ENCODE peak calls at places on chromosomes 16 and 17, in five cellular contexts. X, C, Y, E and T are unnamed samples.
A peak's percentile ranks its signal among the peaks of the same experiment; 100 is the strongest.

GRCh38 chr17:41144846-41145245 is 4.5 kb upstream of the KRTAP4-6 start:
- DNase-seq in Y (no peak), C (no peak), X (no peak), E (no peak), T (no peak)

GRCh38 chr16:51896013-51896412 is 650.9 kb downstream of the TOX3 start:
- DNase-seq in E (no peak), Y (no peak), X (no peak), C (no peak), T (no peak)

GRCh38 chr17:30378191-30378796 is 433 bp upstream of the CPD start:
- DNase-seq in Y (no peak), X (no peak), E (no peak), C (no peak), T (peak; percentile 28)

GRCh38 chr17:3659541-3660111 is 8.8 kb downstream of the TAX1BP3 start:
- DNase-seq in X (no peak), E (peak; percentile 94), C (peak; percentile 62), Y (no peak), T (no peak)

GRCh38 chr16:56841233-56841632 is 23.8 kb upstream of the SLC12A3 start:
- DNase-seq in C (no peak), X (no peak), E (peak; percentile 47), Y (no peak), T (no peak)

GRCh38 chr17:1412185-1413110 is 12.4 kb upstream of the YWHAE start:
- DNase-seq in E (no peak), C (no peak), Y (no peak), X (no peak), T (no peak)

GRCh38 chr16:9941245-9941644 is 241.0 kb downstream of the GRIN2A start:
- DNase-seq in E (no peak), Y (no peak), C (no peak), X (no peak), T (no peak)

GRCh38 chr17:1943432-1943802 is 81.7 kb downstream of the RTN4RL1 start:
- DNase-seq in E (no peak), X (no peak), Y (no peak), C (no peak), T (no peak)

GRCh38 chr17:50238594-50239287 is 35.5 kb upstream of the TMEM92 start:
- DNase-seq in Y (no peak), C (no peak), X (no peak), E (peak; percentile 44), T (no peak)

GRCh38 chr17:13429201-13429600 is 172.5 kb downstream of the HS3ST3A1 start:
- DNase-seq in Y (peak; percentile 69), X (no peak), E (peak; percentile 83), C (no peak), T (no peak)

GRCh38 chr17:66625321-66625767 is 209.6 kb upstream of the CACNG5 start:
- DNase-seq in C (no peak), E (peak; percentile 61), Y (no peak), X (no peak), T (no peak)
- TF ChIP-seq CTCF in C (peak; percentile 77), E (peak; percentile 24), Y (peak; percentile 7), X (peak; percentile 41), T (peak; percentile 30)

DNA sequence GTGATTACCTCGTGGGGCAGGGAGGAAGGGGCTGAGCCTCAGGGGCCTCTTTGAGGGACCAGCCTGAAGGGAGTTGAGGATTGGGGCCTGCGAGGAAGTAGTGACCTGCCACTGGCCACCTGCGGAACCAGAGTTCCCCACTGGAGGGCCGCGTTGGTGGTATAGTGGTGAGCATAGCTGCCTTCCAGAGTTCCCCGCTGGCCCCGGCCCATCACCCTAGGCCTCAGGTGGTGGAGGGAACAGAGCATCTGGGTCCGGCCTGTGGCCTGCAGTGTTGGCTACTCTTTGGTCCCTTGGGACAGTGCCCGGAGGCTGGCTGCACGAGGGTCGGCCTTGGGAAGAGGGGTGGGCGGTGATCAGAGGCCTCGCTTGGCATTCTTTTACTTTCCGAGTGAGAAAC is 20.5 kb downstream of the MGAT5B start:
- DNase-seq in Y (no peak), C (no peak), X (no peak), E (no peak), T (peak; percentile 46)
- TF ChIP-seq CTCF in Y (no peak), C (no peak), X (no peak), E (no peak), T (no peak)

DNA sequence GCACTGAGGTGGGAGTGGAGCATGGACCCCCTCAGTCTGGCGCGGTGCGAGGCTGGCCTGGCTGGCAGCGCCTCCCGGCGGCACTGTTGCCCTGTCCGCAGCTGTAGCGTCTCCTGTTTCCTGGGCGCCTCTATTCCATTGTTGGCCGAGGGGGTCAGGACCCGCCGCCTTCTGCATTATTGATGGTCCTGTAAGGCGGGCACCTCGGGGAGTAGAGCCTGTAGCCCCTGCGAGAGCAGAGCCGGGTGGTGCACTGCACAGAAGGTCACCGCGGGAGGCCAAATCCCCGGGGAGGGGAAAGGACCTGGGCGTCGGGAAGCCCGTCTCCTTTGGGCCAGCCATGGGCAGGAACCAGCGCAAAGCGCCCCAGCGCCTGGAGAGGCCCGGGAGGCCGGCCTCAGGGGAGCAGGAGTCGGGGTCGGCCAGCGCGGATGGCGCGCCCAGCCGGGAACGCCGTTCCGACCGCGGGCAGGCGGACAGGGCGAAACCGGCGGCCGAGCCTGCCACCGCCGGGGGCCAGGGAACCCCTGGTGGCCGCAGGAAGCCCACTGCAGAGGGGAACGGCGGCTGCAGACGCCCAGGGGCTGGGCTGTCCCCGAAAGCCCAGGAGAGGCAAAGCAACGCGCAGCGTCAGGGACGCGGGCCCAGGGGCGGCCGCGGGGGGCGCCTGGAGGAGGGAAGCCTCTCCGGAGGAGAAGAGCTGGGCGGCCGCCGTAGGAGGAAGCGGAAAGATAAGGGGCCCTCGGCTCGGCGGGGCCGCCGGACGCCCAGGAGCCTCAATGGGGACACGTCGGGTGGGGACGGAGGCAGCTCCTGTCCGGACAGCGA is at the start of gene MYO15B:
- DNase-seq in E (no peak), C (no peak), Y (no peak), X (peak; percentile 58), T (peak; percentile 81)
- TF ChIP-seq CTCF in E (no peak), C (peak; percentile 61), Y (peak; percentile 18), X (no peak), T (no peak)

GRCh38 chr16:15457390-15457789 is 23.0 kb downstream of the BMERB1 start:
- DNase-seq in C (no peak), E (no peak), Y (no peak), X (no peak), T (no peak)

GRCh38 chr16:15461376-15461775 is 27.0 kb downstream of the BMERB1 start:
- DNase-seq in C (no peak), E (no peak), X (no peak), Y (no peak), T (no peak)

GRCh38 chr16:15460601-15461000 is 26.2 kb downstream of the BMERB1 start:
- DNase-seq in C (no peak), Y (no peak), E (no peak), X (no peak), T (no peak)

GRCh38 chr16:15452456-15452855 is 18.1 kb downstream of the BMERB1 start:
- DNase-seq in Y (no peak), C (no peak), E (peak; percentile 9), X (no peak), T (no peak)

DNA sequence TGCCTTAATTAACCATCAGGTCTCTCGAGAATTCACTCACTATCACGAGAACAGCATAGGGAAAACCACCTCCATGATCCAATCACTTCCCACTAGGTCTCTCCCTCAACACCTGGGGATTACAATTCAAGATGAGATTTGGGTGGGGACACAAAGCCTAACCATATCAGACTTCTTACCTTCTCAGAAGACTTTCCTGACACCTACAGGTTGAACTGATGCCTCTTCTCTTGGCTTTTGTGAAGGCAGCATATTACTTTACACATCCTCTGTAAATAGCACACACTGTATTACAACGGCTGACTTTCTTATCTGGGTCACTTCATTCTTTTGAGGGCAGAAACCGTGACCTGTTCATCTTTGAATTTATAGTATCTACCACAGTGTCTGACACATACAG is 23.6 kb downstream of the BMERB1 start:
- DNase-seq in X (no peak), Y (no peak), C (no peak), E (no peak), T (no peak)
- TF ChIP-seq CTCF in X (no peak), Y (no peak), C (no peak), E (no peak), T (no peak)

GRCh38 chr16:89638455-89638854 is 19.1 kb downstream of the CHMP1A start:
- DNase-seq in Y (no peak), X (no peak), C (no peak), E (no peak), T (no peak)

GRCh38 chr16:89633064-89633631 is 19.7 kb downstream of the DPEP1 start:
- DNase-seq in X (no peak), C (no peak), Y (peak; percentile 31), E (peak; percentile 47), T (no peak)

GRCh38 chr16:89639385-89639784 is 18.1 kb downstream of the CHMP1A start:
- DNase-seq in E (no peak), Y (no peak), X (no peak), C (no peak), T (no peak)

GRCh38 chr16:89636663-89637062 is 20.8 kb downstream of the CHMP1A start:
- DNase-seq in E (no peak), Y (no peak), X (no peak), C (no peak), T (no peak)

GRCh38 chr16:89637379-89637778 is 20.1 kb downstream of the CHMP1A start:
- DNase-seq in C (no peak), Y (no peak), X (no peak), E (no peak), T (no peak)
- TF ChIP-seq CTCF in C (no peak), Y (no peak), X (no peak), E (no peak), T (no peak)